ENCODE peak calls at places on chromosomes 5 and 9, in five cellular contexts. W is body of pancreas, S is GM06990, C is cardiac fibroblast, E is tibial nerve. K is an unnamed sample.

GRCh38 chr9:93480728-93481324 is 27.4 kb upstream of the FAM120AOS start:
- DNase-seq in C (no peak), W (no peak), S (no peak), E (no peak), K (no peak)

GRCh38 chr5:163682226-163682625 is 176.8 kb downstream of the MAT2B start:
- DNase-seq in E (no peak), C (no peak), S (no peak), W (no peak), K (no peak)

GRCh38 chr9:130313103-130313858 is 47.7 kb downstream of the HMCN2 start:
- DNase-seq in C (no peak), E (no peak), S (no peak), W (no peak), K (no peak)

GRCh38 chr9:123414921-123415592 is 59.1 kb downstream of the CRB2 start:
- DNase-seq in W (no peak), C (no peak), S (no peak), E (no peak), K (no peak)

GRCh38 chr5:131209506-131210191 is 38.9 kb downstream of the LYRM7 start:
- DNase-seq in E (no peak), C (no peak), W (peak; percentile 13), S (peak; percentile 81), K (no peak)

GRCh38 chr5:16160706-16161105 is 18.9 kb downstream of the MARCHF11 start:
- DNase-seq in S (peak; percentile 7), E (no peak), C (peak; percentile 79), W (peak; percentile 42), K (peak; percentile 32)

GRCh38 chr9:136943291-136944093 is 1.0 kb downstream of the FBXW5 start:
- DNase-seq in S (peak; percentile 64), C (peak; percentile 45), W (peak; percentile 47), E (peak; percentile 14), K (no peak)

GRCh38 chr9:91162311-91162710 is 199.4 kb downstream of the AUH start:
- DNase-seq in S (no peak), E (no peak), C (peak; percentile 37), W (no peak), K (no peak)

GRCh38 chr9:107093365-107094060 is 189.6 kb upstream of the RAD23B start:
- DNase-seq in S (no peak), C (no peak), W (no peak), E (no peak), K (no peak)

GRCh38 chr5:113606298-113607134 is 93.0 kb downstream of the YTHDC2 start:
- DNase-seq in E (no peak), S (no peak), W (peak; percentile 40), C (peak; percentile 79), K (no peak)

GRCh38 chr5:154311362-154311761 is 120.8 kb downstream of the GALNT10 start:
- DNase-seq in S (peak; percentile 43), E (no peak), C (peak; percentile 20), W (no peak), K (no peak)

GRCh38 chr5:167255931-167256330 is 1035.5 kb upstream of the WWC1 start:
- DNase-seq in W (no peak), C (no peak), S (no peak), E (no peak), K (no peak)

GRCh38 chr5:96718635-96719077 is 56.5 kb downstream of the CAST start:
- DNase-seq in W (peak; percentile 43), S (no peak), C (no peak), E (no peak), K (no peak)

GRCh38 chr5:140690941-140691924 is at the start of the genes HARS1 and HARS2:
- DNase-seq in W (peak; percentile 91), E (peak; percentile 72), S (peak; percentile 87), C (peak; percentile 97), K (peak; percentile 81)
- TF ChIP-seq CTCF in W (no peak), E (no peak), S (no peak), C (no peak), K (no peak)

DNA sequence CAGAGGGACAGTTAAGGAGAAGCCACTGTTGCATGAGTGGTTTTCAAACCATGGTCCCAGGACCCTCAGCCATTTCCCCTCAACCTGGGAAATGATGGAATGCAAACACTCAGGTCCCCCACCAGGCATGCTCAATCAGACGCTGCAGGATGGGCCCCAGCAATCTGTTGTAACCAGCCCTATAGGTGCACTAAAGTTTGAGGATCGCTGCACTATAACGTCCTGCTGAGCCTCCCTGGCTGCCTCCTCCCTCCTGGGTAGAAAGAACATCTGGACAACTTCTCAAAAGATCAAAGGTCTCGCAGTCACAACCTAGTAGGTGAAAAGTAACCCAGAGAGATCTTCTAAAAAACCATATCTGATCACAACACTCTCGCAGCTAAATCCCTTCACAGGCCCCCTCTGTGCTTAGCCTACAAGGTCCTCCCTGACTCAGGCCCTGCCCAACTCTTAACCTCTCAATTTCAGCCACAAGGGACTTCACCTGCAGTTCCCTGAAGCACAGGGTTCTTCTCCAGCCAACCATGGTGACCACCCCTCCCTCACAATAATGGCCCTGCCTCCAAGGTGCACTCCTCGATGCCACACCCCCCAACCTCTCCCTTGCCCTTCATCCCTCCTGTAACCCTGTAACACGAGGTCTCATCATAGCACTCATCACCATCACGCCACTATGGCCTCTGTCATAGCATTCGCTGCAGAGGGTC is 3.5 kb downstream of the SHB start:
- DNase-seq in C (no peak), W (peak; percentile 36), E (no peak), S (peak; percentile 30), K (no peak)
- H3K4me3 ChIP-seq in C (peak overlapping the region; percentile 88), W (no peak overlapping the region), E (no peak overlapping the region), S (no peak overlapping the region), K (peak overlapping the region; percentile 98)

GRCh38 chr5:14213813-14214585 is 70.9 kb downstream of the TRIO start:
- DNase-seq in E (no peak), S (no peak), C (no peak), W (no peak), K (no peak)

GRCh38 chr5:14210729-14211128 is 67.6 kb downstream of the TRIO start:
- DNase-seq in S (no peak), C (no peak), W (no peak), E (no peak), K (no peak)

GRCh38 chr5:14213253-14213652 is 70.1 kb downstream of the TRIO start:
- DNase-seq in W (no peak), S (no peak), C (peak; percentile 34), E (no peak), K (no peak)

GRCh38 chr5:14212838-14213237 is 69.7 kb downstream of the TRIO start:
- DNase-seq in W (no peak), C (no peak), E (no peak), S (no peak), K (no peak)

GRCh38 chr5:14211818-14212799 is 69.0 kb downstream of the TRIO start:
- DNase-seq in W (no peak), C (no peak), S (peak; percentile 64), E (no peak), K (no peak)
- TF ChIP-seq CTCF in W (no peak), C (no peak), S (peak; percentile 15), E (no peak), K (no peak)

GRCh38 chr5:140800816-140801493 is at the start of gene PCDHA3:
- DNase-seq in W (peak; percentile 43), E (no peak), C (peak; percentile 39), S (no peak), K (no peak)
- H3K4me3 ChIP-seq in W (no peak within 1 kb of the TSS), E (peak within 1 kb of the TSS; percentile 16), C (no peak within 1 kb of the TSS), S (no peak within 1 kb of the TSS), K (no peak within 1 kb of the TSS)

DNA sequence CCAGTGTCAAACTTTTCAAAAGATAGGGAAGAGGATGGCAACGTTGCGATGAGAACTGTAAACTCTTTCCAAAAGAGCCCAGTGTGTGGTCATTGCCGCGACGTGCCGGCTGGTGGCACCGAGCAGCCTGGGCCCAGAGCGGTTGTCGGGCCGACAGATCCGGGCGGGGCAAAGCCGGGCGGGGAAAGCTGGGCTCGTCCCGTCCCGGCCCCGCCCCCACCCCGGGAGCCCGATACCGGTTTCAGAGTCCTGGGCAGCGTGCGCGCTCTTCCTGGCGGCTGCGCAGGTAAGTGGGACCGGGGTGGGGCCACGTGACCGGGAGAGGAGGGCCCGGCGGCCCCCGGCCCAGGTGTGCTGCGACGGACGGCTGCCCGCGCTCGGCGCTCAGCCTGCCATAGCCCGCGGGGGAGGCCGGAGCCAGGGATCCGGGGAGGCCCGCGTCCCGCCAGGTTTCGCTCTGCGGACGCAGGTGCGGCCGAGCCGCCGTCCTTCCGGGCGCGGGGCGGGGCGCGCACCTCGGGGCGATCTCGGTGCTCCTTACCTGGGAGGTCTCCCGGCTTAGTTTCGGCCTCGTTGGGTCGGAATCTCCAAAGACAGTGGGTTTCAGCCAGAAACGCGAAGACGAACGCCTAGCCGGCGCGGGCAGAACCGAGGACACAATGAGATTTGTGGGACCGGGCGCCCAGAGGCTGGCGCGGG is at the start of gene MARVELD2:
- DNase-seq in C (no peak), E (peak; percentile 34), S (peak; percentile 68), W (peak; percentile 99), K (no peak)
- TF ChIP-seq CTCF in C (no peak), E (no peak), S (peak; percentile 38), W (peak; percentile 82), K (peak; percentile 54)

GRCh38 chr5:63959177-63959982 is 2.9 kb downstream of the HTR1A start:
- DNase-seq in E (no peak), S (no peak), C (no peak), W (peak; percentile 83), K (no peak)
- H3K4me3 ChIP-seq in E (no peak overlapping the region), S (no peak overlapping the region), C (no peak overlapping the region), W (no peak overlapping the region), K (no peak overlapping the region)

GRCh38 chr5:160116991-160117390 is 2.3 kb downstream of the PWWP2A start:
- DNase-seq in E (no peak), W (no peak), S (no peak), C (no peak), K (no peak)

GRCh38 chr5:160119905-160120266 is 636 bp upstream of the PWWP2A start:
- DNase-seq in S (no peak), C (no peak), W (no peak), E (no peak), K (no peak)

GRCh38 chr5:160118349-160119141 is 705 bp downstream of the PWWP2A start:
- DNase-seq in E (no peak), W (peak; percentile 62), C (peak; percentile 17), S (peak; percentile 68), K (no peak)

DNA sequence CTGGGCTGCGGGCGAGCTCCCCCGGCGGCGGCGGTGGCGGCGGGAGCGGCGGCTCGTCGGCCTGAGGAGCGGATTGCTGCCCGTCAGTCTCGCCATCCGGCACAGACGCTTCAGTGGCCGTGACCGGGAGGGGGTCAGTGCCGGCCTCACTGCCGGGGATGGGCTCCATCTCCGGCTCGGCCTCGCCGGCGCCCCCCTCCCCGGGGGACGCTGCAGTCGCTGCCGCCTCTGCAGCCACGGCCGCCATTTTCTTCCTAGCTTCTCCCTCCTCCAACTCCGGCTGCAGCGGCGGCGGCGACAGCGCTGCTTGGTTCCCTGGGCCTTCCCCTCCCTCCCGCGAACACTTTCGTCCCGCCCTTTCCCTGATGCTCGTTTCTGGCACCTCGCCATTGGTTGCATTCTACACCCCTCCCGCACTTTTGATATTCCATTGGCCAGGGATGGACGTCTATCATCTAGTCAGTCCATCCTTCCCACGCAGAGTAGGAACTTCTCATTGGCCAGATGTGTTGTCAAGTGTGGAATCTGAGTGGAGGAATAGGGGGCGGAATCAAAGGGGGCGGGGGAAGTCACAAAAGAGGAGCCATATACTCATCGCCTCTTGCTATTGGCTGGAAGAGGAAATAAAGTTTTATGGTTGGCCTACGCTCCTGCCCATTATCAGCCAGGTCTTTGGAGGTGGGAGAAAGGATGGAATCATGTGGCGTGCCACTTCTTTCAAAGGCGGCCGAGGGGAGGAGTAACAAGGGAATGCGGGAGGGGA is at the start of gene PWWP2A:
- DNase-seq in C (peak; percentile 100), S (peak; percentile 94), E (peak; percentile 99), W (peak; percentile 99), K (peak; percentile 100)
- TF ChIP-seq CTCF in C (no peak), S (no peak), E (no peak), W (peak; percentile 37), K (no peak)

K was measured in retinal pigment epithelial cell.